ENCODE peak calls at places on chromosomes 4 and X, in eight cellular contexts. W is psoas muscle, D is HFF-Myc, M is mucosa of descending colon, Q is MM.1S, B is lung, P is esophagus muscularis mucosa, U is AG09309. F is an unnamed sample.
A peak's percentile ranks its signal among the peaks of the same experiment; 100 is the strongest.

GRCh38 chr4:165537028-165537648 is 158.3 kb downstream of the CPE start:
- DNase-seq in W (no peak), D (peak; percentile 17), M (no peak), Q (peak; percentile 55), B (no peak), P (no peak), U (peak; percentile 14), F (peak; percentile 75)

GRCh38 chr4:61443813-61444510 is 243.8 kb downstream of the ADGRL3 start:
- DNase-seq in W (no peak), D (no peak), M (no peak), Q (no peak), B (no peak), P (no peak), U (no peak), F (peak; percentile 79)

GRCh38 chr4:142707397-142707796 is 138.7 kb downstream of the INPP4B start:
- DNase-seq in W (no peak), D (no peak), M (no peak), Q (no peak), B (no peak), P (no peak), U (no peak), F (no peak)

GRCh38 chr4:14434916-14435315 is 567.4 kb upstream of the CPEB2 start:
- DNase-seq in W (no peak), D (no peak), M (no peak), Q (no peak), B (no peak), P (no peak), U (no peak), F (no peak)

GRCh38 chrX:125108926-125109325 is 210.7 kb upstream of the TEX13C start:
- DNase-seq in W (no peak), D (no peak), M (no peak), Q (no peak), B (no peak), P (no peak), U (no peak), F (no peak)

GRCh38 chr4:54542540-54543041 is 115.2 kb upstream of the KIT start:
- DNase-seq in W (no peak), D (no peak), M (no peak), Q (no peak), B (no peak), P (no peak), U (no peak), F (no peak)

GRCh38 chrX:77003956-77004355 is 443.2 kb upstream of the FGF16 start:
- DNase-seq in W (no peak), D (no peak), M (no peak), Q (no peak), B (no peak), P (no peak), U (no peak), F (no peak)

GRCh38 chr4:76526585-76526990 is 91.6 kb downstream of the SHROOM3 start:
- DNase-seq in W (no peak), D (no peak), M (no peak), Q (no peak), B (peak; percentile 49), P (no peak), U (no peak), F (peak; percentile 38)

GRCh38 chrX:154046262-154046771 is 26.6 kb upstream of the IRAK1 start:
- DNase-seq in W (no peak), D (no peak), M (no peak), Q (no peak), B (no peak), P (peak; percentile 91), U (peak; percentile 58), F (peak; percentile 81)

GRCh38 chr4:38101563-38101962 is 141.4 kb downstream of the PTTG2 start:
- DNase-seq in W (no peak), D (no peak), M (no peak), Q (no peak), B (no peak), P (no peak), U (peak; percentile 71), F (peak; percentile 49)

GRCh38 chr4:153160856-153161598 is 43.2 kb upstream of the TRIM2 start:
- DNase-seq in W (no peak), D (no peak), M (no peak), Q (no peak), B (no peak), P (no peak), U (no peak), F (no peak)

GRCh38 chrX:77527233-77528001 is 80.2 kb downstream of the FGF16 start:
- DNase-seq in W (peak; percentile 16), D (no peak), M (peak; percentile 42), Q (no peak), B (no peak), P (no peak), U (no peak), F (no peak)

GRCh38 chrX:11908371-11908770 is 150.3 kb downstream of the MSL3 start:
- DNase-seq in W (no peak), D (no peak), M (no peak), Q (no peak), B (no peak), P (no peak), U (no peak), F (peak; percentile 51)

GRCh38 chr4:158768577-158769174 is at the start of gene FNIP2:
- DNase-seq in W (peak; percentile 84), D (no peak), M (peak; percentile 85), Q (peak; percentile 76), B (peak; percentile 72), P (peak; percentile 93), U (no peak), F (peak; percentile 76)

GRCh38 chr4:158771776-158772175 is 3.0 kb downstream of the FNIP2 start:
- DNase-seq in W (no peak), D (no peak), M (no peak), Q (no peak), B (no peak), P (no peak), U (no peak), F (no peak)

GRCh38 chr4:158770671-158771070 is 1.8 kb downstream of the FNIP2 start:
- DNase-seq in W (no peak), D (no peak), M (no peak), Q (no peak), B (no peak), P (no peak), U (no peak), F (no peak)

GRCh38 chr4:158766419-158767044 is 2.3 kb upstream of the FNIP2 start:
- DNase-seq in W (no peak), D (no peak), M (no peak), Q (no peak), B (no peak), P (no peak), U (no peak), F (no peak)

GRCh38 chr4:158769175-158769831 is 477 bp downstream of the FNIP2 start:
- DNase-seq in W (peak; percentile 53), D (no peak), M (peak; percentile 71), Q (peak; percentile 34), B (peak; percentile 50), P (no peak), U (no peak), F (peak; percentile 34)
- TF ChIP-seq CTCF in W (no peak), D (no peak), M (no peak), Q (no peak), B (no peak), P (no peak), U (no peak), F (no peak)

GRCh38 chr4:41879552-41879951 is 55.7 kb upstream of the TMEM33 start:
- DNase-seq in W (no peak), D (no peak), M (no peak), Q (no peak), B (no peak), P (no peak), U (no peak), F (no peak)

GRCh38 chr4:41881931-41882621 is 53.2 kb upstream of the TMEM33 start:
- DNase-seq in W (no peak), D (no peak), M (no peak), Q (peak; percentile 12), B (no peak), P (no peak), U (no peak), F (no peak)

GRCh38 chr4:41880022-41880837 is 55.0 kb upstream of the TMEM33 start:
- DNase-seq in W (no peak), D (no peak), M (no peak), Q (no peak), B (no peak), P (no peak), U (no peak), F (no peak)

GRCh38 chr4:41882622-41883347 is 52.4 kb upstream of the TMEM33 start:
- DNase-seq in W (no peak), D (no peak), M (no peak), Q (peak; percentile 44), B (no peak), P (no peak), U (no peak), F (peak; percentile 50)

DNA sequence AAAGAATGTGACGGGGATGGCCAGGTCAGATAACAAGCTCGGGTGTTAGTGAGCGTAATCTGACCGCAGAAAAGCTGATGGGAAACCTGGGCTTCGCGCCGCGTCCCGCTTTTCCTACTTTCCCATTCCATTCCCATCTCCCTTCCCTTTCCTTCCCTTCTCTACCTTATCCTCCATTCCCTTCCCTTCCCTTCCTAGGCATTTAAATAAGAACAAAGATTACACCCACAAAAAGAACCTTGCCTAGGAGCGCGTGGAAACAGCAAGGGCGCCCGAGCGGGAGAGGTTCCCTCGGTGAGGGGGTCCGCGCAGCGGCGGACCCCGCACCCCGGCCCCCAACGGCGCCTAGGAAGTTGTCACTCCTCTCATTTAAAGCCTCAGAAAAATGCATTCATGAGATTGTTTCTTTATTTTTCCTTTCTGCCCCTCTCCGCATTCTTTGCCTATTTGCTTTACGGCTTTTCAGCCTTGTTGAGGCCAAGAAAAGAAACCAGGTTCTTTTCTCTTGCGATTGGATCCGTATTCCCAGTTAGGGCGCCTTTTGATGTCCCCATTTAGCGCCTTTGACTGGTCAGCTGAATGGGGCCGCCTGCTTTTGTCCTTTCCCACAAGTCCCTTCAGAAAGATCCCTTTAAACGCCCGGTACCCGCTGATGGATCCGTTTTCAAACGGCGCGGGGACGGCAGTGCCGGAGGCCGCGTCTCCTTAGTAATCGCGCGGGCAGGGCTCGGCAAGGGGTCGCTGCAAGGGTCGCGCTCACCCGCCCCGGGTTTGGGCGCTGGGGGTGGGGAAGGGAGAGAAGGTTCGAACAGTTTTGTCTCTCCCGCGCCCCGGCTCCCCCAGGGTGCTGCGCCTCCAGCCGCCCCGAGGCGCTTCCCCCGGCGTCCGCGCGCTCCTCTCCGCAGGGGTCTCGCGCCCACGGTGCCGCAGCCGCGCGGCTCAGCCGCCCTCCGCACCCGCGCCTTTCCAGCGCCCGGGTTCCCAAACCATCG is 54.1 kb upstream of the TMEM33 start:
- DNase-seq in W (no peak), D (no peak), M (no peak), Q (no peak), B (no peak), P (no peak), U (no peak), F (no peak)
- H3K4me3 ChIP-seq in W (peak overlapping the region; percentile 67), D (no peak overlapping the region), M (no peak overlapping the region), Q (no peak overlapping the region), B (no peak overlapping the region), P (peak overlapping the region; percentile 48), U (peak overlapping the region; percentile 30), F (peak overlapping the region; percentile 22)

GRCh38 chrX:14798805-14799397 is 74.0 kb downstream of the FANCB start:
- DNase-seq in W (no peak), D (no peak), M (no peak), Q (no peak), B (no peak), P (no peak), U (no peak), F (no peak)
- TF ChIP-seq CTCF in W (no peak), D (no peak), M (no peak), Q (no peak), B (no peak), P (no peak), U (no peak), F (no peak)

DNA sequence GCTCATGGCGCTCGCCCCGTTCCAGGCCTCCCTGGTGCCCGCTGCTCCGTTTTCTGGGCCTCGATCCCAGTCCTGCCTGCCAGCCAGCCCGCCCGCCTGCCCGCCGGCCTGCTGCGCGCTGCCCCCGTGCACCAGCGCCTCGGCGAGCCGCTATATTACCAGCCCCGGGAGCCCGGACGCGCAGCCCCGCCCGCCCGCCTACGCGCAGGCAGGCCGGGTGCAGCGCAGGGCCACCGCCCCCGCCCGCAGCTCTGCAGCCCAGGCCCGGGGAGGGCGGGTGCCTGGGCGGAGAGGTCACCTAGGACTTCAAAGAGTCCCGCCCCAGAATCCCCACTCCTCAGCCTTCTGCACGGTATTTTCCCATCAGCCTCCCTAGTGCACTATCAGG is at the start of gene MAOB:
- DNase-seq in W (peak; percentile 54), D (no peak), M (no peak), Q (no peak), B (no peak), P (no peak), U (no peak), F (no peak)
- H3K4me3 ChIP-seq in W (peak within 1 kb of the TSS; percentile 68), D (no peak within 1 kb of the TSS), M (no peak within 1 kb of the TSS), Q (no peak within 1 kb of the TSS), B (peak within 1 kb of the TSS; percentile 14), P (peak within 1 kb of the TSS; percentile 62), U (no peak within 1 kb of the TSS), F (no peak within 1 kb of the TSS)

F was measured in choroid plexus epithelial cell.